ENCODE peak calls at places on chromosomes 13 and 19, in seven cellular contexts. H is HepG2, F is upper lobe of right lung, V is H9, J is endothelial cell of umbilical vein, Y is right lobe of liver, Z is foreskin keratinocyte. S is an unnamed sample. For H3K4me1, the result is how much of the 10 kb centered on the place peaks cover.

GRCh38 chr13:41352935-41353801 is 42.1 kb downstream of the NAA16 start:
- DNase-seq in H (peak), F (no peak), V (peak), J (peak), Y (no peak), Z (peak), S (peak)

GRCh38 chr13:26785845-26786630 is 25.5 kb upstream of the GPR12 start:
- DNase-seq in H (no peak), F (no peak), V (peak), J (no peak), Y (peak), Z (no peak), S (no peak)

GRCh38 chr13:50676602-50677001 is 166.9 kb downstream of the DLEU7 start:
- DNase-seq in H (no peak), F (no peak), V (no peak), J (peak), Y (no peak), Z (no peak), S (peak)

GRCh38 chr13:66693656-66694055 is 536.5 kb downstream of the PCDH9 start:
- DNase-seq in H (no peak), F (no peak), V (no peak), J (peak), Y (no peak), Z (no peak), S (no peak)

GRCh38 chr13:113762538-113762937 is 3.5 kb downstream of the TMEM255B start:
- DNase-seq in H (no peak), F (peak), V (no peak), J (no peak), Y (no peak), Z (no peak), S (no peak)

GRCh38 chr13:34011552-34012085 is 193.7 kb downstream of the RFC3 start:
- DNase-seq in H (peak), F (no peak), V (no peak), J (no peak), Y (no peak), Z (no peak), S (peak)

GRCh38 chr13:34151885-34152284 is 333.9 kb downstream of the RFC3 start:
- DNase-seq in H (no peak), F (no peak), V (no peak), J (no peak), Y (no peak), Z (no peak), S (peak)

GRCh38 chr19:28636706-28637105 is 576.2 kb downstream of the UQCRFS1 start:
- DNase-seq in H (no peak), F (no peak), V (no peak), J (no peak), Y (no peak), Z (no peak), S (no peak)

GRCh38 chr13:97724450-97724849 is 229.0 kb upstream of the IPO5 start:
- DNase-seq in H (no peak), F (no peak), V (no peak), J (no peak), Y (no peak), Z (no peak), S (no peak)

GRCh38 chr13:25044071-25044470 is 51.9 kb upstream of the PABPC3 start:
- DNase-seq in H (no peak), F (no peak), V (no peak), J (no peak), Y (no peak), Z (no peak), S (no peak)

GRCh38 chr19:19345232-19345631 is 24.6 kb downstream of the MAU2 start:
- DNase-seq in H (no peak), F (no peak), V (no peak), J (no peak), Y (no peak), Z (no peak), S (no peak)

GRCh38 chr13:100540621-100541020 is 48.0 kb downstream of the GGACT start:
- DNase-seq in H (no peak), F (no peak), V (no peak), J (no peak), Y (no peak), Z (no peak), S (no peak)

GRCh38 chr13:39451860-39452301 is 151.1 kb downstream of the LHFPL6 start:
- DNase-seq in H (no peak), F (no peak), V (no peak), J (peak), Y (peak), Z (no peak), S (no peak)

GRCh38 chr19:31784631-31785237 is 435.5 kb upstream of the TSHZ3 start:
- DNase-seq in H (no peak), F (no peak), V (no peak), J (no peak), Y (no peak), Z (no peak), S (no peak)

GRCh38 chr19:31352296-31352781 is 3.1 kb upstream of the TSHZ3 start:
- DNase-seq in H (no peak), F (no peak), V (peak), J (no peak), Y (no peak), Z (no peak), S (no peak)

GRCh38 chr13:94251801-94252200 is 227.7 kb downstream of the DCT start:
- DNase-seq in H (no peak), F (no peak), V (no peak), J (no peak), Y (no peak), Z (no peak), S (peak)

GRCh38 chr19:5018224-5019015 is 49.5 kb downstream of the KDM4B start:
- DNase-seq in H (no peak), F (no peak), V (no peak), J (no peak), Y (no peak), Z (no peak), S (no peak)

GRCh38 chr19:29485293-29485692 is 40.5 kb upstream of the VSTM2B start:
- DNase-seq in H (no peak), F (peak), V (peak), J (no peak), Y (no peak), Z (no peak), S (no peak)

GRCh38 chr13:49791214-49791752 is 1.2 kb downstream of the KPNA3 start:
- DNase-seq in H (peak), F (no peak), V (no peak), J (peak), Y (no peak), Z (peak), S (peak)

GRCh38 chr13:80361883-80362327 is 21.0 kb upstream of the SPRY2 start:
- DNase-seq in H (peak), F (no peak), V (peak), J (peak), Y (no peak), Z (no peak), S (peak)

GRCh38 chr19:42816901-42817300 is 51.4 kb upstream of the PSG8 start:
- DNase-seq in H (no peak), F (no peak), V (no peak), J (no peak), Y (no peak), Z (no peak), S (no peak)

GRCh38 chr13:60944863-60945262 is 470.8 kb downstream of the PCDH20 start:
- DNase-seq in H (no peak), F (no peak), V (no peak), J (no peak), Y (no peak), Z (no peak), S (no peak)

GRCh38 chr19:47093254-47093653 is 20.3 kb downstream of the ZC3H4 start:
- DNase-seq in H (no peak), F (no peak), V (no peak), J (no peak), Y (no peak), Z (no peak), S (no peak)
- H3K4me1 ChIP-seq in H (under half), F (under half), V (under half), J (under half), Y (under half), Z (under half), S (under half)

GRCh38 chr19:10418281-10419199 is 1.8 kb upstream of the PDE4A start:
- DNase-seq in H (no peak), F (no peak), V (peak), J (no peak), Y (no peak), Z (no peak), S (peak)
- TF ChIP-seq CTCF in H (no peak), F (no peak), V (peak), J (no peak), Y (no peak), Z (no peak), S (no peak)

GRCh38 chr13:99280166-99280565 is 22.0 kb upstream of the GPR18 start:
- DNase-seq in H (no peak), F (no peak), V (no peak), J (no peak), Y (no peak), Z (no peak), S (no peak)

GRCh38 chr13:99281811-99282263 is 23.7 kb upstream of the GPR18 start:
- DNase-seq in H (no peak), F (peak), V (no peak), J (no peak), Y (peak), Z (no peak), S (no peak)

GRCh38 chr13:99285432-99286182 is 21.6 kb downstream of the GPR183 start:
- DNase-seq in H (peak), F (no peak), V (no peak), J (no peak), Y (peak), Z (no peak), S (no peak)

GRCh38 chr13:99278843-99279242 is 20.7 kb upstream of the GPR18 start:
- DNase-seq in H (no peak), F (no peak), V (no peak), J (no peak), Y (no peak), Z (no peak), S (no peak)

GRCh38 chr13:99282264-99283231 is 24.4 kb upstream of the GPR18 start:
- DNase-seq in H (no peak), F (no peak), V (no peak), J (no peak), Y (no peak), Z (no peak), S (no peak)
- H3K4me1 ChIP-seq in H (under half), F (under half), V (under half), J (under half), Y (half or more), Z (under half), S (under half)

GRCh38 chr13:46386996-46387851 is at the start of gene RUBCNL:
- DNase-seq in H (no peak), F (peak), V (peak), J (no peak), Y (peak), Z (peak), S (peak)

GRCh38 chr13:46383383-46383782 is 3.7 kb downstream of the RUBCNL start:
- DNase-seq in H (no peak), F (no peak), V (no peak), J (no peak), Y (no peak), Z (no peak), S (no peak)

GRCh38 chr13:46386426-46386995 is 541 bp downstream of the RUBCNL start:
- DNase-seq in H (no peak), F (no peak), V (no peak), J (no peak), Y (no peak), Z (no peak), S (no peak)

GRCh38 chr13:46388308-46388707 is 1.3 kb upstream of the RUBCNL start:
- DNase-seq in H (no peak), F (no peak), V (no peak), J (no peak), Y (no peak), Z (no peak), S (no peak)

GRCh38 chr13:46385946-46386345 is 1.1 kb downstream of the RUBCNL start:
- DNase-seq in H (no peak), F (no peak), V (peak), J (no peak), Y (no peak), Z (no peak), S (no peak)
- TF ChIP-seq CTCF in H (no peak), F (no peak), V (no peak), J (no peak), Y (no peak), Z (no peak), S (no peak)

GRCh38 chr19:3035542-3036118 is 6.5 kb upstream of the TLE2 start:
- DNase-seq in H (peak), F (peak), V (peak), J (peak), Y (peak), Z (peak), S (peak)

GRCh38 chr19:3034194-3034844 is 5.2 kb upstream of the TLE2 start:
- DNase-seq in H (no peak), F (no peak), V (no peak), J (no peak), Y (peak), Z (no peak), S (peak)

GRCh38 chr19:3033595-3034193 is 4.6 kb upstream of the TLE2 start:
- DNase-seq in H (no peak), F (no peak), V (no peak), J (no peak), Y (no peak), Z (no peak), S (no peak)

GRCh38 chr19:3036119-3036794 is 7.2 kb upstream of the TLE2 start:
- DNase-seq in H (peak), F (peak), V (peak), J (peak), Y (peak), Z (peak), S (peak)

DNA sequence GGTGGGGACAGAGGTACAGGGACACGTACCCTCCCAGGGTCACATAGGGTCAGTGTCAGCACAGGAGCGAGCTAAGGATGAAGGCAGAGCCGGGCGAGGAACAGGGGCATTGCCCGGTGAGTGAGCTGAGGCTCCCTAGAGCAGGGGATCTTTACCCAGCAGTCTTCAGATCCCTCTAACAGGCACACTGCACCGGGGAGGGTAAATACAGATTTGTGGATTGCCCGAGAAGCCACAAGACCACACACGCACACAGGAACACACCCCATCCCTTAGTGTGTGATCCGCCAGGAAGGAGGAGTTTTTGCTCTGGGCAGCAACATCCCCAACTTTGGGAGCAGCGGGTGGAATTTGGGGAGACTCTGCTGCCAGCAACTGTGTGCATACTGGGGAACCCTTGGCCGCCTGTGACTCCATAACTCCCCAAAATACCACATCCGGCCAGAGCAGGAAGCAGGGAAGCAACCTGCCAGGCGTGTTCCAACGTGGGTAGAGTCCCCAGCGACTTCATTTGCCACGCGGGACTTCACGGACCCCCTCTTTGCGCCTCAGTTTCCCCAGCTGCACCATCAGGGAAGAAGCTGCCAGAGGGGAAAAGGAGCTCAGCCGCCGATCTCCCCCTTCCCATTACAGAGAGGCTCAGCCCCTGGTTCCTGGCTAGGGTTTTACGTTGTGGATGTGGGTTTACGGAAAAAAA is 5.9 kb upstream of the TLE2 start:
- DNase-seq in H (no peak), F (no peak), V (no peak), J (no peak), Y (no peak), Z (no peak), S (peak)
- H3K4me1 ChIP-seq in H (half or more), F (under half), V (under half), J (under half), Y (under half), Z (under half), S (under half)

GRCh38 chr19:14089662-14090508 is 666 bp downstream of the SAMD1 start:
- DNase-seq in H (no peak), F (peak), V (no peak), J (peak), Y (peak), Z (no peak), S (peak)
- TF ChIP-seq CTCF in H (peak), F (no peak), V (peak), J (no peak), Y (no peak), Z (no peak), S (no peak)

S was measured in hepatocyte.